ENCODE peak calls at places on chromosomes 1 and 21, in four cellular contexts. Z is ureter, Y is stomach, S is left cardiac atrium. O is an unnamed sample.

GRCh38 chr1:89671775-89672488 is 39.0 kb downstream of the LRRC8C start:
- DNase-seq in Y (no peak), S (no peak), Z (no peak), O (no peak)

GRCh38 chr1:244636488-244637259 is 16.3 kb upstream of the DESI2 start:
- DNase-seq in Y (no peak), Z (no peak), S (no peak), O (no peak)

GRCh38 chr1:181077576-181078242 is 10.8 kb upstream of the IER5 start:
- DNase-seq in S (no peak), Z (no peak), Y (no peak), O (no peak)

GRCh38 chr1:24991242-24992037 is 61.4 kb upstream of the RUNX3 start:
- DNase-seq in Z (no peak), Y (no peak), S (no peak), O (no peak)

GRCh38 chr1:237025358-237026074 is 16.5 kb upstream of the RYR2 start:
- DNase-seq in S (no peak), Z (no peak), Y (no peak), O (no peak)

GRCh38 chr1:39752703-39753102 is 14.0 kb downstream of the PPIE start:
- DNase-seq in S (no peak), Y (no peak), Z (peak), O (peak)

GRCh38 chr1:114453361-114453784 is 57.6 kb downstream of the TRIM33 start:
- DNase-seq in Z (no peak), S (no peak), Y (no peak), O (no peak)

GRCh38 chr1:160904783-160905616 is 20.0 kb upstream of the ITLN1 start:
- DNase-seq in S (no peak), Z (no peak), Y (no peak), O (no peak)

GRCh38 chr1:28885472-28885877 is 28.9 kb upstream of the EPB41 start:
- DNase-seq in S (no peak), Z (no peak), Y (no peak), O (no peak)

GRCh38 chr1:160993544-160993943 is 27.4 kb downstream of the F11R start:
- DNase-seq in Y (no peak), Z (no peak), S (no peak), O (no peak)

GRCh38 chr1:168603501-168604107 is 27.2 kb downstream of the XCL1 start:
- DNase-seq in S (peak), Y (peak), Z (peak), O (peak)

GRCh38 chr1:3137111-3138100 is 68.4 kb downstream of the PRDM16 start:
- DNase-seq in S (no peak), Z (no peak), Y (no peak), O (no peak)

GRCh38 chr21:17441370-17441769 is 71.5 kb upstream of the CXADR start:
- DNase-seq in Y (peak), Z (peak), S (no peak), O (no peak)

GRCh38 chr1:155960081-155960745 is 18.1 kb downstream of the ARHGEF2 start:
- DNase-seq in S (no peak), Y (no peak), Z (no peak), O (no peak)

GRCh38 chr1:172394167-172394751 is 26.2 kb upstream of the C1orf105 start:
- DNase-seq in S (no peak), Z (no peak), Y (peak), O (no peak)

GRCh38 chr1:237695878-237696277 is 194.8 kb downstream of the ZP4 start:
- DNase-seq in S (no peak), Y (no peak), Z (no peak), O (no peak)

O was measured in osteocyte.